ENCODE peak calls at places on chromosomes 5 and 9, in five cellular contexts. F, D, Q, P and L are unnamed samples.

GRCh38 chr9:85536076-85536475 is 205.7 kb downstream of the AGTPBP1 start:
- DNase-seq in F (no peak), Q (peak; percentile 70), D (peak; percentile 26), P (no peak), L (peak; percentile 60)

GRCh38 chr9:115034801-115035200 is 83.2 kb downstream of the TNC start:
- DNase-seq in F (no peak), Q (no peak), D (peak; percentile 63), P (no peak), L (peak; percentile 68)

GRCh38 chr5:6175172-6175855 is 203.0 kb downstream of the MED10 start:
- DNase-seq in P (no peak), D (no peak), F (no peak), Q (no peak), L (no peak)

GRCh38 chr5:104635216-104635615 is 1072.6 kb upstream of the NUDT12 start:
- DNase-seq in F (no peak), P (no peak), Q (no peak), D (peak; percentile 81), L (no peak)

GRCh38 chr9:2299156-2299842 is 284.2 kb downstream of the SMARCA2 start:
- DNase-seq in Q (no peak), D (no peak), F (no peak), P (no peak), L (no peak)

GRCh38 chr9:129887210-129888084 is 52.2 kb downstream of the USP20 start:
- DNase-seq in F (no peak), Q (no peak), D (no peak), P (no peak), L (peak; percentile 27)

GRCh38 chr5:159933531-159934485 is 17.5 kb downstream of the ADRA1B start:
- DNase-seq in P (no peak), Q (no peak), D (no peak), F (no peak), L (no peak)

GRCh38 chr9:134641173-134641985 is at the start of gene COL5A1:
- DNase-seq in P (peak; percentile 69), Q (peak; percentile 97), D (peak; percentile 61), F (peak; percentile 44), L (peak; percentile 77)

GRCh38 chr9:4143951-4144717 is 155.7 kb downstream of the GLIS3 start:
- DNase-seq in P (no peak), D (peak; percentile 57), F (no peak), Q (no peak), L (no peak)

GRCh38 chr5:153959134-153959957 is 79.4 kb downstream of the FAM114A2 start:
- DNase-seq in D (peak; percentile 73), Q (no peak), P (no peak), F (no peak), L (no peak)

GRCh38 chr5:173341911-173342535 is 13.8 kb upstream of the STC2 start:
- DNase-seq in F (no peak), P (no peak), Q (no peak), D (no peak), L (no peak)

GRCh38 chr5:167208911-167209310 is 1082.5 kb upstream of the WWC1 start:
- DNase-seq in Q (no peak), F (no peak), P (no peak), D (peak; percentile 58), L (no peak)

GRCh38 chr9:21687351-21687750 is 115.1 kb upstream of the MTAP start:
- DNase-seq in D (no peak), Q (no peak), P (no peak), F (no peak), L (no peak)

GRCh38 chr5:76831108-76831447 is 12.2 kb downstream of the F2RL1 start:
- DNase-seq in Q (no peak), P (no peak), F (no peak), D (peak; percentile 49), L (no peak)

GRCh38 chr5:109964136-109964535 is 274.4 kb downstream of the MAN2A1 start:
- DNase-seq in F (no peak), D (no peak), Q (no peak), P (no peak), L (no peak)

GRCh38 chr5:123950701-123951100 is 438.7 kb downstream of the CSNK1G3 start:
- DNase-seq in Q (no peak), F (no peak), P (no peak), D (no peak), L (no peak)

GRCh38 chr5:180414176-180414575 is 61.0 kb upstream of the GFPT2 start:
- DNase-seq in Q (peak; percentile 12), F (no peak), D (no peak), P (no peak), L (no peak)

GRCh38 chr5:143177263-143177994 is 226.1 kb downstream of the NR3C1 start:
- DNase-seq in Q (no peak), P (no peak), D (peak; percentile 98), F (no peak), L (peak; percentile 98)

GRCh38 chr9:23677446-23677845 is 148.6 kb downstream of the ELAVL2 start:
- DNase-seq in F (no peak), P (no peak), D (no peak), Q (no peak), L (no peak)

GRCh38 chr5:31270396-31270795 is 76.9 kb downstream of the CDH6 start:
- DNase-seq in D (peak; percentile 30), Q (no peak), P (no peak), F (peak; percentile 10), L (no peak)

GRCh38 chr5:173326501-173326960 is 1.7 kb downstream of the STC2 start:
- DNase-seq in Q (no peak), P (no peak), D (peak; percentile 87), F (no peak), L (peak; percentile 52)

GRCh38 chr5:80204808-80205614 is 50.8 kb downstream of the SERINC5 start:
- DNase-seq in D (no peak), Q (no peak), F (peak; percentile 67), P (no peak), L (no peak)

GRCh38 chr5:43533646-43534045 is 18.7 kb upstream of the C5orf34 start:
- DNase-seq in D (no peak), F (no peak), Q (no peak), P (no peak), L (no peak)

GRCh38 chr9:70902171-70902570 is 219.2 kb downstream of the TRPM3 start:
- DNase-seq in F (no peak), Q (no peak), P (no peak), D (peak; percentile 2), L (no peak)

GRCh38 chr5:157820593-157821252 is 38.2 kb downstream of the CLINT1 start:
- DNase-seq in F (peak; percentile 13), D (peak; percentile 55), P (no peak), Q (no peak), L (no peak)

GRCh38 chr9:32502459-32502858 is 23.5 kb downstream of the RIGI start:
- DNase-seq in Q (no peak), P (no peak), F (no peak), D (no peak), L (no peak)

GRCh38 chr5:142613231-142613630 is 72.7 kb downstream of the FGF1 start:
- DNase-seq in D (no peak), Q (no peak), P (no peak), F (no peak), L (peak; percentile 87)